ENCODE peak calls at places on chromosomes 3 and 15, in ten cellular contexts. X is tibial artery, L is fibroblast of mammary gland, B is GM13977, Q is H9, A is HL-60, Z is foreskin fibroblast, Y is AG04450, S is fibroblast of the aortic adventitia, W is nephron progenitor cell. O is an unnamed sample.

GRCh38 chr15:31265871-31266711 is 60.5 kb upstream of the KLF13 start:
- DNase-seq in X (no peak), L (no peak), B (peak), Q (peak), A (peak), Z (peak), Y (no peak), S (no peak), W (no peak), O (peak)

GRCh38 chr15:58260911-58261267 is 122.7 kb downstream of the AQP9 start:
- DNase-seq in X (no peak), L (peak), B (no peak), Q (no peak), A (no peak), Z (peak), Y (no peak), S (no peak), W (no peak), O (peak)

GRCh38 chr3:120854908-120855526 is 53.0 kb upstream of the STXBP5L start:
- DNase-seq in X (no peak), L (no peak), B (no peak), Q (no peak), A (no peak), Z (no peak), Y (no peak), S (no peak), W (peak), O (no peak)

GRCh38 chr15:99704444-99704838 is 28.8 kb downstream of the LYSMD4 start:
- DNase-seq in X (no peak), L (peak), B (peak), Q (no peak), A (peak), Z (peak), Y (peak), S (peak), W (peak), O (peak)

GRCh38 chr3:94115482-94115881 is 52.6 kb downstream of the NSUN3 start:
- DNase-seq in X (no peak), L (peak), B (no peak), Q (no peak), A (no peak), Z (peak), Y (peak), S (peak), W (no peak), O (peak)

GRCh38 chr3:128173849-128174248 is 20.6 kb downstream of the EEFSEC start:
- DNase-seq in X (no peak), L (no peak), B (no peak), Q (peak), A (no peak), Z (no peak), Y (no peak), S (no peak), W (no peak), O (no peak)

GRCh38 chr3:170792511-170792910 is 77.5 kb downstream of the RPL22L1 start:
- DNase-seq in X (no peak), L (peak), B (no peak), Q (no peak), A (no peak), Z (peak), Y (no peak), S (no peak), W (no peak), O (no peak)

GRCh38 chr15:92226020-92226612 is 167.6 kb upstream of the ST8SIA2 start:
- DNase-seq in X (no peak), L (peak), B (peak), Q (peak), A (no peak), Z (no peak), Y (no peak), S (peak), W (no peak), O (peak)

GRCh38 chr15:81294501-81294850 is 29.5 kb downstream of the STARD5 start:
- DNase-seq in X (no peak), L (no peak), B (no peak), Q (peak), A (no peak), Z (no peak), Y (no peak), S (no peak), W (no peak), O (no peak)

GRCh38 chr3:56884387-56884786 is 82.6 kb upstream of the ARHGEF3 start:
- DNase-seq in X (no peak), L (peak), B (no peak), Q (no peak), A (no peak), Z (no peak), Y (no peak), S (peak), W (no peak), O (peak)

GRCh38 chr3:61117045-61117898 is 134.0 kb downstream of the FHIT start:
- DNase-seq in X (no peak), L (no peak), B (no peak), Q (no peak), A (no peak), Z (no peak), Y (no peak), S (no peak), W (no peak), O (no peak)

GRCh38 chr15:95018888-95019545 is 787.7 kb downstream of the MCTP2 start:
- DNase-seq in X (no peak), L (peak), B (peak), Q (no peak), A (no peak), Z (peak), Y (peak), S (peak), W (no peak), O (peak)

GRCh38 chr3:110598847-110599490 is 472.6 kb upstream of the NECTIN3 start:
- DNase-seq in X (no peak), L (peak), B (no peak), Q (no peak), A (no peak), Z (peak), Y (no peak), S (no peak), W (no peak), O (peak)

GRCh38 chr3:141707741-141708203 is 30.3 kb upstream of the RNF7 start:
- DNase-seq in X (no peak), L (no peak), B (no peak), Q (no peak), A (no peak), Z (peak), Y (no peak), S (peak), W (no peak), O (peak)

GRCh38 chr3:137105277-137105977 is 147.6 kb downstream of the IL20RB start:
- DNase-seq in X (no peak), L (peak), B (peak), Q (no peak), A (no peak), Z (peak), Y (peak), S (peak), W (peak), O (peak)

GRCh38 chr15:59185725-59186124 is 20.9 kb upstream of the LDHAL6B start:
- DNase-seq in X (no peak), L (no peak), B (no peak), Q (no peak), A (peak), Z (no peak), Y (no peak), S (no peak), W (no peak), O (no peak)

DNA sequence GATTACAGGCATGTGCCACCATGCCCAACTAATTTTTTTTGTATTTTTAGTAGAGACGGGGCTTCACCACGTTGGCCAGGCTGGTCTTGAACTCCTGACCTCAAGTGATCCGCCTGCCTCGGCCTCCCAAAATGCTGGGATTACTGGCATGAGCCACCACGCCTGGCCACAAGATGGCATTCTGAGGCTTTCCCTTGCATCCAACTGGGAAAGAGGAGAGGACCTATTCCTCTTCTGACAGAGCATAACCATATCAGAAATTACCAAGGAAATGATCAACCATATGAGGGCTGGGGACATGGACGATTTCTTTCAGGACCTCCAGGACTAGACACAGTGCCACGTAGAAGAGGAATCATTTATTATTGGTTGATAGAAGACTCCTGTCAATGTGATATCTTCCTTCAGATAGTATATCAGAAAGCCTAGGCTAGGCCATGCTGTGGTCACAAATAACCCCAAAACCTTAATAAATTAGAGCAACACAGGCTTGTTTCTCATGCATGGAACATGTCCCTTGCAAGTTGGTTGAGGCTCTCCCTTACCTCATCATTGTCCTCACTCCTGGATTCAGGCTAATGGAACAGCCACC is 372.3 kb upstream of the IL12A start:
- DNase-seq in X (no peak), L (peak), B (no peak), Q (peak), A (no peak), Z (peak), Y (no peak), S (peak), W (peak), O (peak)
- TF ChIP-seq CTCF in X (peak), L (peak), B (no peak), Q (peak), A (no peak), Z (peak), Y (peak), S (peak), W (peak), O (peak)

GRCh38 chr3:163785693-163786092 is 1292.6 kb downstream of the SI start:
- DNase-seq in X (no peak), L (no peak), B (peak), Q (peak), A (no peak), Z (no peak), Y (no peak), S (no peak), W (peak), O (no peak)
- TF ChIP-seq CTCF in X (no peak), L (no peak), B (peak), Q (peak), A (no peak), Z (no peak), Y (no peak), S (no peak), W (peak), O (no peak)

GRCh38 chr3:172125053-172125452 is 85.7 kb downstream of the FNDC3B start:
- DNase-seq in X (no peak), L (peak), B (no peak), Q (no peak), A (no peak), Z (peak), Y (no peak), S (no peak), W (no peak), O (no peak)
- TF ChIP-seq CTCF in X (no peak), L (peak), B (no peak), Q (peak), A (no peak), Z (no peak), Y (no peak), S (no peak), W (no peak), O (no peak)

DNA sequence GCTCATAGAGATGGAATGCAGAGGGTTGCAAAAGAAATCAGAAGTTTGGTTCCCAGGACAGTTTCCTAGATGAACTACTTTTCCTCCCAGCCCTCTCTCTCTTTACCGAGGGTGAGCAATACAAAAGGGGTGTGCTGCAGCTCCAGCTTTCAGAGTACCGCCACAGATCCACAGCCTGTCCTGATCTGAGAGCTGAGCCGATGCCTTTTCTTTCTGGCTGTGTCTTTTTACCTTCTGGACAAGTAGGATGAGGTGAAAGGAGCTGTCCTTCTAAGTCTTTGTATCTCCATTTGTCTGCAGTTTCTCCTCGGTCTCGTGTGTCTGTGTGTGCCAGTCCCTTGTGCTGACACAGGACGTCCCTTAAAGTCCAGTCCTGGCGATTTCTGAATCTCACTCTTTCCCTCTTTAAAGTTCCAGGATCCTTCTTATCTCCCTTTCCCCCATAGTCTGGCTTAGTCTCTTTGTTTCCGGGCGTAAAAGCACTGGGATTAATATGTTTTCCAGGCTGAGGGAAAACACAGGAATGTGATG is 545 bp downstream of the CCDC80 start:
- DNase-seq in X (peak), L (peak), B (no peak), Q (no peak), A (no peak), Z (peak), Y (peak), S (peak), W (no peak), O (peak)
- TF ChIP-seq CTCF in X (no peak), L (no peak), B (no peak), Q (no peak), A (no peak), Z (no peak), Y (no peak), S (no peak), W (no peak), O (no peak)

GRCh38 chr15:85351965-85352364 is 28.4 kb upstream of the AKAP13 start:
- DNase-seq in X (no peak), L (no peak), B (no peak), Q (no peak), A (no peak), Z (no peak), Y (no peak), S (no peak), W (no peak), O (no peak)
- TF ChIP-seq CTCF in X (no peak), L (no peak), B (no peak), Q (no peak), A (no peak), Z (no peak), Y (no peak), S (no peak), W (no peak), O (no peak)